ENCODE peak calls at places on chromosomes 7 and 10, in four cellular contexts. C is tibial artery, I is COR-L47, K is cardiac septum. J is an unnamed sample.

GRCh38 chr7:124379296-124379695 is 346.4 kb upstream of the TMEM229A start:
- DNase-seq in C (no peak), I (no peak), K (no peak), J (no peak)

GRCh38 chr7:1595636-1596035 is 25.8 kb upstream of the PSMG3 start:
- DNase-seq in C (no peak), I (no peak), K (no peak), J (no peak)

GRCh38 chr7:38973760-38974159 is 3.9 kb upstream of the POU6F2 start:
- DNase-seq in C (no peak), I (no peak), K (no peak), J (no peak)

GRCh38 chr7:25180946-25181345 is 47.3 kb downstream of the NPVF start:
- DNase-seq in C (no peak), I (no peak), K (no peak), J (no peak)

GRCh38 chr7:114255404-114255841 is 159.2 kb upstream of the FOXP2 start:
- DNase-seq in C (no peak), I (no peak), K (no peak), J (no peak)

GRCh38 chr10:71374481-71375233 is 22.1 kb upstream of the CDH23 start:
- DNase-seq in C (no peak), I (no peak), K (no peak), J (no peak)

GRCh38 chr10:90862908-90863514 is 5.2 kb upstream of the HTR7 start:
- DNase-seq in C (no peak), I (no peak), K (no peak), J (peak; percentile 17)

GRCh38 chr10:110395350-110396283 is 90.9 kb upstream of the SMNDC1 start:
- DNase-seq in C (no peak), I (no peak), K (no peak), J (no peak)

GRCh38 chr10:77002872-77003271 is 634.7 kb downstream of the KCNMA1 start:
- DNase-seq in C (no peak), I (no peak), K (no peak), J (no peak)

GRCh38 chr10:71270301-71270777 is 48.7 kb upstream of the SLC29A3 start:
- DNase-seq in C (peak; percentile 53), I (peak; percentile 23), K (no peak), J (peak; percentile 62)

GRCh38 chr7:21941570-21942224 is 4.0 kb downstream of the CDCA7L start:
- DNase-seq in C (no peak), I (no peak), K (no peak), J (peak; percentile 34)

GRCh38 chr7:72163266-72163665 is 248.9 kb downstream of the CALN1 start:
- DNase-seq in C (no peak), I (no peak), K (no peak), J (no peak)

GRCh38 chr7:44382459-44383300 is 57.3 kb upstream of the CAMK2B start:
- DNase-seq in C (no peak), I (no peak), K (peak; percentile 71), J (no peak)

GRCh38 chr7:1968397-1969111 is 264.2 kb downstream of the MAD1L1 start:
- DNase-seq in C (no peak), I (no peak), K (no peak), J (no peak)

GRCh38 chr10:91340613-91341362 is 69.4 kb upstream of the HECTD2 start:
- DNase-seq in C (peak; percentile 44), I (peak; percentile 54), K (no peak), J (peak; percentile 9)

GRCh38 chr7:19112290-19113000 is 5.0 kb downstream of the TWIST1 start:
- DNase-seq in C (no peak), I (no peak), K (no peak), J (peak; percentile 78)

GRCh38 chr10:75972494-75973276 is 541.3 kb downstream of the LRMDA start:
- DNase-seq in C (peak; percentile 43), I (peak; percentile 57), K (no peak), J (no peak)

GRCh38 chr10:78461333-78461732 is 427.7 kb downstream of the RPS24 start:
- DNase-seq in C (peak; percentile 5), I (no peak), K (peak; percentile 31), J (no peak)

GRCh38 chr10:123781324-123781900 is 110.2 kb downstream of the CPXM2 start:
- DNase-seq in C (no peak), I (no peak), K (no peak), J (no peak)

GRCh38 chr10:52485486-52485885 is 171.4 kb downstream of the DKK1 start:
- DNase-seq in C (no peak), I (no peak), K (no peak), J (no peak)

GRCh38 chr10:16987129-16987670 is 142.4 kb downstream of the CUBN start:
- DNase-seq in C (no peak), I (no peak), K (no peak), J (peak; percentile 73)

GRCh38 chr10:137031-137430 is 1.8 kb downstream of the ZMYND11 start:
- DNase-seq in C (no peak), I (no peak), K (no peak), J (no peak)

GRCh38 chr10:121216295-121216694 is 365.1 kb downstream of the WDR11 start:
- DNase-seq in C (no peak), I (no peak), K (no peak), J (no peak)